ENCODE peak calls at places on chromosome 1, in ten cellular contexts. J is AG08396, V is AG10803, L is globus pallidus, B is AG04449, A is EL, Z is H4, I is heart left ventricle, N is amniotic stem cell, Y is NCI-H446 treated with DMSO at 0.1 percent for 48 hours. T is an unnamed sample.

GRCh38 chr1:47901001-47901575 is 96.1 kb downstream of the TRABD2B start:
- DNase-seq in N (no peak), J (no peak), I (no peak), Y (no peak), V (no peak), B (no peak), A (no peak), L (no peak), Z (no peak), T (no peak)

GRCh38 chr1:117116090-117116783 is 5.3 kb downstream of the TRIM45 start:
- DNase-seq in A (no peak), J (no peak), V (no peak), N (no peak), I (no peak), Z (no peak), Y (no peak), L (no peak), B (no peak), T (no peak)

GRCh38 chr1:36480161-36480560 is 2.6 kb downstream of the CSF3R start:
- DNase-seq in Y (no peak), A (no peak), V (no peak), L (no peak), Z (no peak), B (no peak), N (no peak), I (no peak), J (no peak), T (no peak)

GRCh38 chr1:246800800-246801199 is 76.6 kb downstream of the SCCPDH start:
- DNase-seq in I (no peak), V (no peak), A (no peak), N (no peak), Z (no peak), B (no peak), Y (no peak), J (no peak), L (no peak), T (no peak)

GRCh38 chr1:65002156-65002507 is 35.8 kb upstream of the JAK1 start:
- DNase-seq in J (peak; percentile 15), L (no peak), I (no peak), A (no peak), B (no peak), Z (no peak), Y (no peak), N (no peak), V (no peak), T (no peak)

GRCh38 chr1:56268519-56268918 is 310.8 kb downstream of the PLPP3 start:
- DNase-seq in L (no peak), Z (no peak), B (no peak), Y (no peak), J (no peak), N (no peak), I (no peak), V (no peak), A (no peak), T (no peak)

GRCh38 chr1:244060117-244060516 is 9.0 kb downstream of the ZBTB18 start:
- DNase-seq in J (no peak), V (no peak), Y (no peak), L (no peak), Z (no peak), A (no peak), B (no peak), I (no peak), N (no peak), T (no peak)

GRCh38 chr1:165068716-165069115 is 287.8 kb downstream of the LMX1A start:
- DNase-seq in I (no peak), Y (no peak), V (no peak), Z (no peak), A (no peak), N (no peak), L (peak; percentile 90), J (no peak), B (no peak), T (no peak)

T was measured in fibroblast of the conjunctiva.